ENCODE peak calls at places on chromosomes 11 and 22, in four cellular contexts. C, T, I and Z are unnamed samples.

GRCh38 chr11:68827733-68828132 is 14.0 kb downstream of the CPT1A start:
- DNase-seq in C (no peak), I (no peak), T (no peak), Z (no peak)

GRCh38 chr11:73402834-73403185 is 26.6 kb downstream of the RELT start:
- DNase-seq in I (no peak), T (no peak), C (no peak), Z (no peak)

GRCh38 chr11:121265586-121265985 is 27.0 kb upstream of the SC5D start:
- DNase-seq in I (no peak), C (no peak), T (no peak), Z (no peak)

GRCh38 chr11:43644626-43645299 is 35.8 kb upstream of the HSD17B12 start:
- DNase-seq in T (no peak), C (no peak), I (no peak), Z (no peak)

GRCh38 chr11:12698049-12698448 is 23.8 kb downstream of the TEAD1 start:
- DNase-seq in C (no peak), I (no peak), T (no peak), Z (no peak)

GRCh38 chr11:130407978-130408377 is 20.4 kb downstream of the ADAMTS8 start:
- DNase-seq in C (no peak), I (no peak), T (peak), Z (peak)

GRCh38 chr22:37213218-37213855 is 1.1 kb upstream of the SSTR3 start:
- DNase-seq in T (no peak), C (peak), I (no peak), Z (no peak)

GRCh38 chr11:69697489-69697843 is 6.4 kb downstream of the FGF19 start:
- DNase-seq in I (no peak), T (no peak), C (no peak), Z (no peak)

GRCh38 chr22:18929459-18929858 is 6.6 kb downstream of the PRODH start:
- DNase-seq in I (no peak), C (no peak), T (no peak), Z (peak)

GRCh38 chr11:16117989-16118810 is 238.1 kb downstream of the SOX6 start:
- DNase-seq in T (no peak), C (no peak), I (no peak), Z (no peak)

GRCh38 chr11:73019996-73020395 is 122.1 kb downstream of the FCHSD2 start:
- DNase-seq in T (no peak), I (no peak), C (no peak), Z (no peak)

GRCh38 chr11:30429550-30429949 is 106.6 kb downstream of the ARL14EP start:
- DNase-seq in I (no peak), C (no peak), T (no peak), Z (no peak)

GRCh38 chr11:30432716-30433115 is 109.8 kb downstream of the ARL14EP start:
- DNase-seq in C (no peak), I (no peak), T (no peak), Z (no peak)

GRCh38 chr11:30431127-30431814 is 108.4 kb downstream of the ARL14EP start:
- DNase-seq in I (no peak), T (no peak), C (no peak), Z (no peak)

GRCh38 chr11:30433831-30434230 is 110.9 kb downstream of the ARL14EP start:
- DNase-seq in T (no peak), C (no peak), I (no peak), Z (no peak)

GRCh38 chr11:30432177-30432576 is 109.3 kb downstream of the ARL14EP start:
- DNase-seq in T (no peak), C (no peak), I (no peak), Z (no peak)
- TF ChIP-seq POLR2A in T (no peak), C (no peak), I (no peak), Z (no peak)

GRCh38 chr22:45762545-45763235 is 91.1 kb downstream of the ATXN10 start:
- DNase-seq in I (no peak), C (no peak), T (no peak), Z (no peak)

GRCh38 chr22:45757936-45758335 is 86.3 kb downstream of the ATXN10 start:
- DNase-seq in T (no peak), C (no peak), I (no peak), Z (no peak)

GRCh38 chr22:45763236-45763624 is 91.6 kb downstream of the ATXN10 start:
- DNase-seq in I (no peak), T (no peak), C (no peak), Z (no peak)

GRCh38 chr22:45758603-45759002 is 87.0 kb downstream of the ATXN10 start:
- DNase-seq in C (no peak), T (no peak), I (no peak), Z (no peak)

DNA sequence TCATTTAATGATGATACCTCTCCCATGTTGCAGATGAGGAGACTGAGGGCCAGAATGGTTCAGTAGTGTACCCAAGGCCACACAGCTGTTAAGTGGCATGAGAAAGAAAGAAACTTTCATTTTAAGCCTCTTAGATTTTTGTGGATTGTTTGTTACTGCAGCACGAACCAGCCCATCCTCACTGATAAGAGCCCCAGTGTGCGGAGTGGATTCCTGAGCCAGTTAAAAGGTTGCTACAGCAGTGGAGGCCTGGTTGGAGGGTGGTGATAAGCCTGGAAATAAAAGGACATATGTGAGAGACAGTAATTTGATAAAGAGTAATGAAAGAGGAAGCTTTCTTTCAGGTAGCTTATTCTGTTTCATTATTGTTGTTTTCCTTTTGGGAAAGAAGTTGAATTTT is 89.0 kb downstream of the ATXN10 start:
- DNase-seq in T (no peak), I (no peak), C (no peak), Z (no peak)
- H3K4me3 ChIP-seq in T (no peak), I (no peak), C (no peak), Z (no peak)

DNA sequence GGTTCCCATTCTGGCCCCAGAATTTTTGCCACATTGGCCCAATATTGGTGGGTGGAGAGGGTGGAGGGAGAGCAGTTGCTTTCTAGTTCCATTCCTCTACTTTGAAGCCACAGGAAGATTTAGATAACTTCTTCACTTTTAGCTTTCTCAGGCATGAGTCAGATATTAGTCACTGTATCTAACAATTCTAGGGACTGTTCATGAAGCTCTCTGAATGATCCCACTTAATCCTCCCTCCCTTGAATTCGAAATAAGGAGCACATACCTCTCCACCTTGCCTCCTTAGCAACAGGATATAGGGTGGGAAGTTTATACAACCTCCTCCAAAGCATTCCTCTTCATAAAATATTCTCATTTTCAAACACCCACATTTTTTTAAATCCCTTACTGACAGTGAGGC is 13.4 kb downstream of the FSHB start:
- DNase-seq in I (no peak), C (no peak), T (no peak), Z (no peak)
- TF ChIP-seq POLR2A in I (no peak), C (no peak), T (no peak), Z (no peak)

GRCh38 chr11:1924121-1924520 is 4.6 kb downstream of the TNNT3 start:
- DNase-seq in I (no peak), T (peak), C (no peak), Z (no peak)
- H3K4me3 ChIP-seq in I (no peak), T (no peak), C (no peak), Z (no peak)

DNA sequence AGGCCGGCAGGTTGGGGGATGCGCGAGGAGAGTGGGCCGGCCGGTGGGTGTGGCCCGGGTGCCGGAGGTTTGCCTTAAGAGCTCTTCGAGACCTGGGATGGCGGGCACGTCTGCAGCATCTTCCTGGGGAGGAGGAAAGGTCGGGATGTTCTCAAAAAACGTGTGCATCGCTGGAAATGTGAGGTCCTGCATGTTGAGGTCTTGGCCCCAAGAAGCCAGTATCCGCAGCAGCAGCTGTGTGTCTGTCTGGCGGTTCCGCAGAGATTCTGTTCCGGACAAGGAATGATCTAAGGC is 1.4 kb downstream of the NAV2 start:
- DNase-seq in T (no peak), I (no peak), C (no peak), Z (no peak)
- TF ChIP-seq POLR2A in T (no peak), I (no peak), C (no peak), Z (no peak)

GRCh38 chr11:64723907-64724862 is 1.2 kb upstream of the NRXN2 start:
- DNase-seq in T (no peak), C (no peak), I (no peak), Z (no peak)
- H3K4me3 ChIP-seq in T (no peak), C (no peak), I (no peak), Z (no peak)

GRCh38 chr22:50206599-50206998 is 5.8 kb downstream of the SELENOO start:
- DNase-seq in C (peak), I (no peak), T (no peak), Z (peak)
- TF ChIP-seq POLR2A in C (no peak), I (no peak), T (no peak), Z (no peak)